ENCODE peak calls at places on chromosomes 12 and 14, in eight cellular contexts. One of them, this sample, is unnamed.

GRCh38 chr14:100665518-100666032 is 61.1 kb upstream of the DLK1 start:
- DNase-seq in upper lobe of left lung: no peak
- DNase-seq in HEK293T: no peak
- DNase-seq in WTC11: no peak
- DNase-seq in NCI-H1694: peak
- DNase-seq in stromal cell of bone marrow: no peak
- DNase-seq in NCI-H1105 treated with DMSO at 0.1 percent for 48 hours: no peak
- DNase-seq in suprapubic skin: no peak
- DNase-seq in this sample: no peak

GRCh38 chr14:47278233-47278842 is 397.1 kb downstream of the MDGA2 start:
- DNase-seq in upper lobe of left lung: no peak
- DNase-seq in WTC11: peak
- DNase-seq in NCI-H1694: peak
- DNase-seq in suprapubic skin: no peak
- DNase-seq in NCI-H1105 treated with DMSO at 0.1 percent for 48 hours: peak
- DNase-seq in stromal cell of bone marrow: no peak
- DNase-seq in HEK293T: peak
- DNase-seq in this sample: peak

GRCh38 chr12:89179983-89180382 is 172.3 kb downstream of the DUSP6 start:
- DNase-seq in HEK293T: no peak
- DNase-seq in NCI-H1694: no peak
- DNase-seq in WTC11: no peak
- DNase-seq in suprapubic skin: peak
- DNase-seq in NCI-H1105 treated with DMSO at 0.1 percent for 48 hours: peak
- DNase-seq in upper lobe of left lung: no peak
- DNase-seq in stromal cell of bone marrow: peak
- DNase-seq in this sample: peak

GRCh38 chr12:24945822-24946221 is 3.1 kb downstream of the BCAT1 start:
- DNase-seq in WTC11: no peak
- DNase-seq in upper lobe of left lung: no peak
- DNase-seq in suprapubic skin: no peak
- DNase-seq in HEK293T: no peak
- DNase-seq in NCI-H1105 treated with DMSO at 0.1 percent for 48 hours: no peak
- DNase-seq in NCI-H1694: no peak
- DNase-seq in stromal cell of bone marrow: no peak
- DNase-seq in this sample: no peak

GRCh38 chr14:34678306-34678705 is 36.1 kb downstream of the CFL2 start:
- DNase-seq in suprapubic skin: no peak
- DNase-seq in NCI-H1105 treated with DMSO at 0.1 percent for 48 hours: no peak
- DNase-seq in stromal cell of bone marrow: no peak
- DNase-seq in upper lobe of left lung: no peak
- DNase-seq in NCI-H1694: no peak
- DNase-seq in HEK293T: no peak
- DNase-seq in WTC11: no peak
- DNase-seq in this sample: peak

GRCh38 chr14:80959448-80960006 is 4.1 kb downstream of the TSHR start:
- DNase-seq in upper lobe of left lung: no peak
- DNase-seq in HEK293T: no peak
- DNase-seq in WTC11: no peak
- DNase-seq in NCI-H1694: peak
- DNase-seq in NCI-H1105 treated with DMSO at 0.1 percent for 48 hours: peak
- DNase-seq in stromal cell of bone marrow: no peak
- DNase-seq in suprapubic skin: no peak
- DNase-seq in this sample: no peak

GRCh38 chr12:49706351-49707126 is 666 bp downstream of the FMNL3 start:
- DNase-seq in HEK293T: peak
- DNase-seq in WTC11: peak
- DNase-seq in NCI-H1105 treated with DMSO at 0.1 percent for 48 hours: no peak
- DNase-seq in NCI-H1694: peak
- DNase-seq in stromal cell of bone marrow: no peak
- DNase-seq in suprapubic skin: peak
- DNase-seq in upper lobe of left lung: no peak
- DNase-seq in this sample: peak

GRCh38 chr14:101814869-101815268 is 53.4 kb downstream of the PPP2R5C start:
- DNase-seq in WTC11: no peak
- DNase-seq in upper lobe of left lung: no peak
- DNase-seq in suprapubic skin: no peak
- DNase-seq in stromal cell of bone marrow: no peak
- DNase-seq in NCI-H1694: no peak
- DNase-seq in HEK293T: no peak
- DNase-seq in NCI-H1105 treated with DMSO at 0.1 percent for 48 hours: no peak
- DNase-seq in this sample: no peak

GRCh38 chr12:16344269-16344668 is 3.2 kb upstream of the MGST1 start:
- DNase-seq in stromal cell of bone marrow: no peak
- DNase-seq in HEK293T: no peak
- DNase-seq in WTC11: no peak
- DNase-seq in upper lobe of left lung: no peak
- DNase-seq in NCI-H1105 treated with DMSO at 0.1 percent for 48 hours: no peak
- DNase-seq in NCI-H1694: no peak
- DNase-seq in suprapubic skin: no peak
- DNase-seq in this sample: no peak

GRCh38 chr12:103423061-103423473 is 72.7 kb downstream of the C12orf42 start:
- DNase-seq in NCI-H1105 treated with DMSO at 0.1 percent for 48 hours: peak
- DNase-seq in suprapubic skin: no peak
- DNase-seq in stromal cell of bone marrow: no peak
- DNase-seq in WTC11: no peak
- DNase-seq in upper lobe of left lung: no peak
- DNase-seq in HEK293T: no peak
- DNase-seq in NCI-H1694: peak
- DNase-seq in this sample: no peak

GRCh38 chr12:116136340-116136739 is 141.2 kb downstream of the MED13L start:
- DNase-seq in HEK293T: no peak
- DNase-seq in suprapubic skin: no peak
- DNase-seq in NCI-H1694: no peak
- DNase-seq in WTC11: no peak
- DNase-seq in stromal cell of bone marrow: no peak
- DNase-seq in NCI-H1105 treated with DMSO at 0.1 percent for 48 hours: no peak
- DNase-seq in upper lobe of left lung: no peak
- DNase-seq in this sample: no peak

GRCh38 chr12:104669851-104670337 is 213.1 kb downstream of the CHST11 start:
- DNase-seq in HEK293T: no peak
- DNase-seq in stromal cell of bone marrow: no peak
- DNase-seq in upper lobe of left lung: no peak
- DNase-seq in NCI-H1694: no peak
- DNase-seq in suprapubic skin: no peak
- DNase-seq in NCI-H1105 treated with DMSO at 0.1 percent for 48 hours: no peak
- DNase-seq in WTC11: no peak
- DNase-seq in this sample: no peak

GRCh38 chr14:105168496-105168978 is at the start of gene JAG2:
- DNase-seq in HEK293T: peak
- DNase-seq in stromal cell of bone marrow: no peak
- DNase-seq in upper lobe of left lung: peak
- DNase-seq in NCI-H1694: peak
- DNase-seq in WTC11: peak
- DNase-seq in NCI-H1105 treated with DMSO at 0.1 percent for 48 hours: peak
- DNase-seq in suprapubic skin: no peak
- DNase-seq in this sample: peak

GRCh38 chr12:114812858-114813761 is 129.1 kb upstream of the TBX3 start:
- DNase-seq in suprapubic skin: no peak
- DNase-seq in HEK293T: peak
- DNase-seq in WTC11: no peak
- DNase-seq in NCI-H1694: no peak
- DNase-seq in upper lobe of left lung: no peak
- DNase-seq in NCI-H1105 treated with DMSO at 0.1 percent for 48 hours: peak
- DNase-seq in stromal cell of bone marrow: no peak
- DNase-seq in this sample: peak

GRCh38 chr12:89825591-89826449 is 117.2 kb upstream of the ATP2B1 start:
- DNase-seq in HEK293T: peak
- DNase-seq in suprapubic skin: no peak
- DNase-seq in NCI-H1694: no peak
- DNase-seq in WTC11: no peak
- DNase-seq in stromal cell of bone marrow: no peak
- DNase-seq in upper lobe of left lung: no peak
- DNase-seq in NCI-H1105 treated with DMSO at 0.1 percent for 48 hours: no peak
- DNase-seq in this sample: no peak

GRCh38 chr14:69763761-69764510 is 3.0 kb upstream of the SRSF5 start:
- DNase-seq in suprapubic skin: no peak
- DNase-seq in upper lobe of left lung: no peak
- DNase-seq in WTC11: no peak
- DNase-seq in NCI-H1105 treated with DMSO at 0.1 percent for 48 hours: no peak
- DNase-seq in NCI-H1694: no peak
- DNase-seq in stromal cell of bone marrow: no peak
- DNase-seq in HEK293T: no peak
- DNase-seq in this sample: no peak

GRCh38 chr12:108616941-108617858 is 16.5 kb downstream of the SELPLG start:
- DNase-seq in NCI-H1694: no peak
- DNase-seq in suprapubic skin: no peak
- DNase-seq in HEK293T: no peak
- DNase-seq in NCI-H1105 treated with DMSO at 0.1 percent for 48 hours: no peak
- DNase-seq in stromal cell of bone marrow: no peak
- DNase-seq in WTC11: no peak
- DNase-seq in upper lobe of left lung: no peak
- DNase-seq in this sample: no peak

GRCh38 chr12:109497675-109498074 is 20.2 kb downstream of the UBE3B start:
- DNase-seq in NCI-H1105 treated with DMSO at 0.1 percent for 48 hours: no peak
- DNase-seq in suprapubic skin: no peak
- DNase-seq in NCI-H1694: no peak
- DNase-seq in upper lobe of left lung: no peak
- DNase-seq in stromal cell of bone marrow: no peak
- DNase-seq in WTC11: no peak
- DNase-seq in HEK293T: no peak
- DNase-seq in this sample: no peak

GRCh38 chr12:30754750-30755394 is at the start of gene CAPRIN2:
- DNase-seq in stromal cell of bone marrow: peak
- DNase-seq in WTC11: peak
- DNase-seq in HEK293T: peak
- DNase-seq in NCI-H1694: peak
- DNase-seq in suprapubic skin: peak
- DNase-seq in NCI-H1105 treated with DMSO at 0.1 percent for 48 hours: peak
- DNase-seq in upper lobe of left lung: peak
- DNase-seq in this sample: peak

GRCh38 chr14:63573579-63573978 is 30.4 kb upstream of the PPP2R5E start:
- DNase-seq in upper lobe of left lung: no peak
- DNase-seq in HEK293T: no peak
- DNase-seq in NCI-H1105 treated with DMSO at 0.1 percent for 48 hours: no peak
- DNase-seq in WTC11: no peak
- DNase-seq in stromal cell of bone marrow: no peak
- DNase-seq in NCI-H1694: no peak
- DNase-seq in suprapubic skin: no peak
- DNase-seq in this sample: no peak

GRCh38 chr12:107492393-107493134 is 193.0 kb upstream of the PWP1 start:
- DNase-seq in suprapubic skin: no peak
- DNase-seq in HEK293T: no peak
- DNase-seq in WTC11: no peak
- DNase-seq in upper lobe of left lung: no peak
- DNase-seq in NCI-H1694: no peak
- DNase-seq in NCI-H1105 treated with DMSO at 0.1 percent for 48 hours: no peak
- DNase-seq in stromal cell of bone marrow: no peak
- DNase-seq in this sample: peak

GRCh38 chr12:43277630-43278267 is 274.3 kb downstream of the ADAMTS20 start:
- DNase-seq in HEK293T: no peak
- DNase-seq in NCI-H1105 treated with DMSO at 0.1 percent for 48 hours: no peak
- DNase-seq in NCI-H1694: no peak
- DNase-seq in suprapubic skin: no peak
- DNase-seq in stromal cell of bone marrow: no peak
- DNase-seq in upper lobe of left lung: no peak
- DNase-seq in WTC11: no peak
- DNase-seq in this sample: no peak

GRCh38 chr14:59897757-59898383 is 22.1 kb upstream of the LRRC9 start:
- DNase-seq in stromal cell of bone marrow: no peak
- DNase-seq in WTC11: peak
- DNase-seq in suprapubic skin: no peak
- DNase-seq in NCI-H1105 treated with DMSO at 0.1 percent for 48 hours: peak
- DNase-seq in NCI-H1694: no peak
- DNase-seq in upper lobe of left lung: no peak
- DNase-seq in HEK293T: peak
- DNase-seq in this sample: peak

GRCh38 chr12:46983959-46984833 is 95.2 kb upstream of the PCED1B start:
- DNase-seq in WTC11: peak
- DNase-seq in upper lobe of left lung: no peak
- DNase-seq in NCI-H1105 treated with DMSO at 0.1 percent for 48 hours: peak
- DNase-seq in stromal cell of bone marrow: peak
- DNase-seq in suprapubic skin: no peak
- DNase-seq in HEK293T: peak
- DNase-seq in NCI-H1694: no peak
- DNase-seq in this sample: peak

GRCh38 chr14:68655021-68655811 is 137.7 kb downstream of the ZFP36L1 start:
- DNase-seq in stromal cell of bone marrow: no peak
- DNase-seq in HEK293T: no peak
- DNase-seq in NCI-H1105 treated with DMSO at 0.1 percent for 48 hours: no peak
- DNase-seq in upper lobe of left lung: no peak
- DNase-seq in NCI-H1694: peak
- DNase-seq in WTC11: no peak
- DNase-seq in suprapubic skin: no peak
- DNase-seq in this sample: no peak

GRCh38 chr12:27332407-27333310 is at the start of gene BMAL2:
- DNase-seq in upper lobe of left lung: peak
- DNase-seq in HEK293T: peak
- DNase-seq in stromal cell of bone marrow: no peak
- DNase-seq in NCI-H1694: peak
- DNase-seq in suprapubic skin: no peak
- DNase-seq in WTC11: peak
- DNase-seq in NCI-H1105 treated with DMSO at 0.1 percent for 48 hours: peak
- DNase-seq in this sample: peak

This sample was measured in cardiac muscle cell.